ENCODE peak calls at places on chromosomes 12 and 14, in five cellular contexts. J is MCF 10A; A is activated CD4-positive, alpha-beta T cell treated with anti-CD3 and anti-CD28 coated beads for 1 hour; L is NCI-H2029; H is activated CD4-positive, CD25-positive, alpha-beta regulatory T cell. O is an unnamed sample.

GRCh38 chr12:81354327-81354932 is 276.6 kb downstream of the ACSS3 start:
- DNase-seq in H (no peak), L (no peak), A (no peak), J (no peak), O (no peak)

GRCh38 chr12:49821375-49822287 is 6.6 kb downstream of the NCKAP5L start:
- DNase-seq in H (no peak), J (no peak), L (no peak), A (no peak), O (no peak)

GRCh38 chr12:91272456-91273063 is 89.9 kb upstream of the DCN start:
- DNase-seq in J (peak; percentile 3), H (no peak), A (no peak), L (no peak), O (no peak)

GRCh38 chr14:61538464-61539022 is 156.8 kb upstream of the HIF1A start:
- DNase-seq in L (no peak), J (no peak), A (no peak), H (no peak), O (no peak)

GRCh38 chr14:44745371-44745770 is 216.4 kb downstream of the KLHL28 start:
- DNase-seq in J (no peak), A (no peak), H (no peak), L (no peak), O (no peak)

GRCh38 chr12:79927772-79928474 is 7.0 kb downstream of the PPP1R12A start:
- DNase-seq in L (no peak), A (no peak), H (no peak), J (no peak), O (no peak)

GRCh38 chr12:19707948-19708409 is 268.7 kb downstream of the AEBP2 start:
- DNase-seq in H (no peak), A (no peak), L (no peak), J (peak; percentile 65), O (no peak)

GRCh38 chr12:79844693-79845092 is 90.2 kb downstream of the PPP1R12A start:
- DNase-seq in J (peak; percentile 51), L (no peak), H (no peak), A (no peak), O (no peak)

GRCh38 chr12:20646239-20646827 is 48.8 kb upstream of the SLCO1C1 start:
- DNase-seq in J (peak; percentile 44), L (no peak), H (no peak), A (no peak), O (peak; percentile 12)

GRCh38 chr12:103905730-103906349 is 24.4 kb upstream of the HSP90B1 start:
- DNase-seq in H (no peak), J (no peak), A (no peak), L (no peak), O (no peak)

GRCh38 chr12:124549629-124550028 is 17.8 kb downstream of the NCOR2 start:
- DNase-seq in H (no peak), L (no peak), J (no peak), A (no peak), O (no peak)

GRCh38 chr12:123062682-123063426 is 82.4 kb downstream of the ARL6IP4 start:
- DNase-seq in L (no peak), A (no peak), J (peak; percentile 73), H (no peak), O (no peak)

GRCh38 chr12:92596388-92596787 is 106.4 kb upstream of the PLEKHG7 start:
- DNase-seq in H (no peak), L (no peak), A (no peak), J (peak; percentile 35), O (no peak)

GRCh38 chr12:27635349-27635972 is 60.8 kb upstream of the REP15 start:
- DNase-seq in J (peak; percentile 70), H (no peak), A (no peak), L (peak; percentile 26), O (no peak)

GRCh38 chr12:8698132-8698829 is 490 bp downstream of the RIMKLB start:
- DNase-seq in L (peak; percentile 36), J (peak; percentile 25), H (no peak), A (peak; percentile 31), O (peak; percentile 69)

GRCh38 chr12:25017336-25017735 is 68.4 kb upstream of the BCAT1 start:
- DNase-seq in J (peak; percentile 11), L (no peak), A (no peak), H (no peak), O (no peak)

GRCh38 chr12:38662851-38663250 is 242.5 kb downstream of the CPNE8 start:
- DNase-seq in H (no peak), A (no peak), L (no peak), J (no peak), O (no peak)

GRCh38 chr12:14948672-14949071 is 10.3 kb upstream of the ERP27 start:
- DNase-seq in H (no peak), L (peak; percentile 29), A (no peak), J (no peak), O (peak; percentile 14)

GRCh38 chr12:50986961-50987737 is 34.8 kb downstream of the HIGD1C start:
- DNase-seq in A (no peak), L (no peak), H (no peak), J (peak; percentile 67), O (no peak)

GRCh38 chr12:130194154-130194553 is 31.9 kb downstream of the FZD10 start:
- DNase-seq in A (no peak), L (no peak), H (no peak), J (no peak), O (no peak)

GRCh38 chr12:110920324-110920910 is at the start of gene MYL2:
- DNase-seq in J (no peak), A (no peak), L (no peak), H (no peak), O (no peak)